ENCODE peak calls at places on chromosomes 7 and 10, in nine cellular contexts. One of them, this sample, is unnamed.

GRCh38 chr7:22660732-22661131 is 66.3 kb upstream of the IL6 start:
- DNase-seq in HepG2: peak; percentile 4
- DNase-seq in GM23338: peak; percentile 77
- DNase-seq in GM12878: no peak
- DNase-seq in K562: no peak
- DNase-seq in Panc1: no peak
- DNase-seq in HL-60: no peak
- DNase-seq in SK-N-SH: no peak
- DNase-seq in A549: no peak
- DNase-seq in this sample: no peak

GRCh38 chr7:71752171-71752935 is 620.4 kb downstream of the GALNT17 start:
- DNase-seq in K562: peak; percentile 81
- DNase-seq in GM23338: peak; percentile 91
- DNase-seq in GM12878: no peak
- DNase-seq in HL-60: no peak
- DNase-seq in SK-N-SH: peak; percentile 89
- DNase-seq in Panc1: no peak
- DNase-seq in A549: peak; percentile 38
- DNase-seq in HepG2: peak; percentile 4
- DNase-seq in this sample: no peak

GRCh38 chr10:49075743-49076142 is 39.6 kb downstream of the VSTM4 start:
- DNase-seq in A549: no peak
- DNase-seq in K562: no peak
- DNase-seq in GM12878: no peak
- DNase-seq in HL-60: no peak
- DNase-seq in Panc1: no peak
- DNase-seq in GM23338: no peak
- DNase-seq in SK-N-SH: no peak
- DNase-seq in HepG2: no peak
- DNase-seq in this sample: no peak

GRCh38 chr7:27168265-27168947 is 3.1 kb upstream of the HOXA9 start:
- DNase-seq in GM23338: peak; percentile 31
- DNase-seq in A549: no peak
- DNase-seq in HL-60: no peak
- DNase-seq in HepG2: no peak
- DNase-seq in K562: no peak
- DNase-seq in GM12878: no peak
- DNase-seq in SK-N-SH: peak; percentile 55
- DNase-seq in Panc1: no peak
- DNase-seq in this sample: no peak

GRCh38 chr10:125154529-125154928 is 5.8 kb downstream of the CTBP2 start:
- DNase-seq in Panc1: no peak
- DNase-seq in GM23338: no peak
- DNase-seq in A549: no peak
- DNase-seq in HepG2: no peak
- DNase-seq in HL-60: no peak
- DNase-seq in SK-N-SH: no peak
- DNase-seq in K562: peak; percentile 20
- DNase-seq in GM12878: no peak
- DNase-seq in this sample: no peak

GRCh38 chr10:121645696-121646095 is 47.5 kb upstream of the FGFR2 start:
- DNase-seq in GM12878: no peak
- DNase-seq in SK-N-SH: no peak
- DNase-seq in A549: no peak
- DNase-seq in HL-60: no peak
- DNase-seq in HepG2: no peak
- DNase-seq in K562: no peak
- DNase-seq in GM23338: no peak
- DNase-seq in Panc1: no peak
- DNase-seq in this sample: no peak

GRCh38 chr10:124068929-124069328 is 24.5 kb downstream of the CHST15 start:
- DNase-seq in GM12878: no peak
- DNase-seq in K562: no peak
- DNase-seq in HL-60: no peak
- DNase-seq in SK-N-SH: no peak
- DNase-seq in Panc1: no peak
- DNase-seq in A549: no peak
- DNase-seq in HepG2: no peak
- DNase-seq in GM23338: no peak
- DNase-seq in this sample: no peak

GRCh38 chr10:124998624-124999291 is 56.8 kb downstream of the ZRANB1 start:
- DNase-seq in GM12878: no peak
- DNase-seq in A549: no peak
- DNase-seq in HepG2: no peak
- DNase-seq in GM23338: no peak
- DNase-seq in Panc1: no peak
- DNase-seq in SK-N-SH: no peak
- DNase-seq in HL-60: no peak
- DNase-seq in K562: no peak
- DNase-seq in this sample: no peak

GRCh38 chr7:137482466-137482865 is 138.9 kb upstream of the PTN start:
- DNase-seq in HepG2: no peak
- DNase-seq in GM12878: no peak
- DNase-seq in K562: no peak
- DNase-seq in GM23338: no peak
- DNase-seq in HL-60: no peak
- DNase-seq in Panc1: no peak
- DNase-seq in A549: no peak
- DNase-seq in SK-N-SH: no peak
- DNase-seq in this sample: no peak

GRCh38 chr7:4797858-4798705 is 22.7 kb downstream of the AP5Z1 start:
- DNase-seq in HL-60: no peak
- DNase-seq in HepG2: peak; percentile 31
- DNase-seq in K562: peak; percentile 83
- DNase-seq in SK-N-SH: peak; percentile 97
- DNase-seq in GM12878: no peak
- DNase-seq in A549: peak; percentile 73
- DNase-seq in Panc1: peak; percentile 38
- DNase-seq in GM23338: peak; percentile 80
- DNase-seq in this sample: peak; percentile 16

GRCh38 chr10:128047337-128047736 is 78.9 kb downstream of the MKI67 start:
- DNase-seq in HepG2: no peak
- DNase-seq in GM23338: peak; percentile 71
- DNase-seq in GM12878: peak; percentile 63
- DNase-seq in SK-N-SH: no peak
- DNase-seq in K562: peak; percentile 27
- DNase-seq in HL-60: peak; percentile 92
- DNase-seq in Panc1: no peak
- DNase-seq in A549: no peak
- DNase-seq in this sample: peak; percentile 88

GRCh38 chr10:65903620-65904019 is 1022.2 kb upstream of the LRRTM3 start:
- DNase-seq in SK-N-SH: no peak
- DNase-seq in HepG2: no peak
- DNase-seq in K562: no peak
- DNase-seq in GM12878: no peak
- DNase-seq in GM23338: no peak
- DNase-seq in HL-60: no peak
- DNase-seq in Panc1: no peak
- DNase-seq in A549: no peak
- DNase-seq in this sample: no peak
- TF ChIP-seq REST in SK-N-SH: no peak
- TF ChIP-seq REST in HepG2: no peak
- TF ChIP-seq REST in K562: no peak
- TF ChIP-seq REST in GM12878: no peak
- TF ChIP-seq REST in GM23338: no peak
- TF ChIP-seq REST in HL-60: no peak
- TF ChIP-seq REST in Panc1: no peak
- TF ChIP-seq REST in A549: no peak
- TF ChIP-seq REST in this sample: no peak

DNA sequence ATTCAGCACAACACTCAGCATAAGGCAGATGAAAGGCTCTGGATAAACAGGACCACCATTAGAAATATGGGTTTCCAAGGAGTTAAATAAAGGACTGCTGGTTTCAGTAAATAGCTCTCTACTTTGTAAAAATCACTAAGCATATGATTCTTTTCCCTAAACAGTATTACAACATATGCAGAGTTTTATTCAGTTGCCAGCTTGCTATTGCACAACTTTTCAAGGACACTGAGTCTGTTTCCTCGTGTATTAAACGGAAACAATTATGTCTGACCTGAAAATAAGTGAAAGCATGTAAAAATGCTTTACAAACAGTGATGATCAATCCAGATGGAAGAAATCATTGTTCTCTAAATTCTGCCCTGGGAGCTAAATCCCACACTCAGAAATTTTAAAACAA is 23.7 kb upstream of the FZD1 start:
- DNase-seq in GM23338: no peak
- DNase-seq in HL-60: peak; percentile 50
- DNase-seq in SK-N-SH: no peak
- DNase-seq in A549: no peak
- DNase-seq in Panc1: no peak
- DNase-seq in HepG2: peak; percentile 32
- DNase-seq in GM12878: no peak
- DNase-seq in K562: no peak
- DNase-seq in this sample: no peak
- TF ChIP-seq REST in GM23338: no peak
- TF ChIP-seq REST in HL-60: no peak
- TF ChIP-seq REST in SK-N-SH: no peak
- TF ChIP-seq REST in A549: no peak
- TF ChIP-seq REST in Panc1: no peak
- TF ChIP-seq REST in HepG2: no peak
- TF ChIP-seq REST in GM12878: no peak
- TF ChIP-seq REST in K562: no peak
- TF ChIP-seq REST in this sample: no peak

GRCh38 chr7:129559564-129559963 is 52.0 kb upstream of the NRF1 start:
- DNase-seq in HL-60: no peak
- DNase-seq in K562: peak; percentile 87
- DNase-seq in GM12878: no peak
- DNase-seq in A549: no peak
- DNase-seq in HepG2: no peak
- DNase-seq in Panc1: no peak
- DNase-seq in SK-N-SH: no peak
- DNase-seq in GM23338: no peak
- DNase-seq in this sample: no peak

GRCh38 chr7:129557686-129558481 is 53.6 kb upstream of the NRF1 start:
- DNase-seq in SK-N-SH: no peak
- DNase-seq in Panc1: no peak
- DNase-seq in HL-60: no peak
- DNase-seq in HepG2: no peak
- DNase-seq in GM12878: no peak
- DNase-seq in K562: no peak
- DNase-seq in A549: no peak
- DNase-seq in GM23338: peak; percentile 57
- DNase-seq in this sample: no peak

GRCh38 chr7:129556607-129557120 is 54.3 kb downstream of the SMKR1 start:
- DNase-seq in HL-60: no peak
- DNase-seq in HepG2: peak; percentile 33
- DNase-seq in A549: no peak
- DNase-seq in K562: no peak
- DNase-seq in Panc1: no peak
- DNase-seq in SK-N-SH: no peak
- DNase-seq in GM12878: no peak
- DNase-seq in GM23338: no peak
- DNase-seq in this sample: no peak

GRCh38 chr7:129550673-129551360 is 48.5 kb downstream of the SMKR1 start:
- DNase-seq in GM12878: no peak
- DNase-seq in A549: no peak
- DNase-seq in K562: no peak
- DNase-seq in SK-N-SH: peak; percentile 80
- DNase-seq in Panc1: no peak
- DNase-seq in HepG2: no peak
- DNase-seq in GM23338: no peak
- DNase-seq in HL-60: no peak
- DNase-seq in this sample: no peak

DNA sequence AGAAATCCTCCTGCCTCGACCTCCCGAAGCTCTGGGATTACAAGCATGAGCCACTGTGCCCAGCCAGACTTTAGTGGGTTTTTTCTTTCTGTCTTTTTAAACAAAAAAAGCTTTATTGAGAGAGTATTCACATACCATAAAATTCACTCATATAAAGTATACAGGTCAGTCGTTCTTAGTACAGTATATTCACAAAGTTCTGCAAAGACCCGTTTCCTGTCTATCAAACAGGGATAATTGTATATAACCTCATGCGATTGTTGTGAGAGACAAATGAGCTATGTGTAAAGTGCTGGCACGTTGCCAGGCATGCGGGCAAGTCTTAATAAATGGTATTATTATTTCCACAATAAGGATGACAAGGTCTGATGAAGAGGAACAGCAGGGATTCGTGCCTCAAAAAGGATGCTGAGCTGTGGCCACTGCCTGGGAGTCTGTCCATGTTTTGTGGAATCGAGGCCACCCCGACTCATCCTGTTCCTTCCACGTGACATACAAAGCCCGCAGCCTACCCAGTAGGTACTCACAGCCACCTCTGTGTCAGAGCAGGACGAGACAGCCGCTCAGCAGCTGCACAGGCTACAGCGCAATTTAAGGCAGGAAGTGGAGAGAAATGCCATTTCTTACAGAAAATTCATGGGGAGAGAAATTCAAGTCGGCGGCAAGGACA is 51.7 kb downstream of the SMKR1 start:
- DNase-seq in HL-60: no peak
- DNase-seq in GM23338: no peak
- DNase-seq in Panc1: no peak
- DNase-seq in SK-N-SH: no peak
- DNase-seq in K562: no peak
- DNase-seq in A549: no peak
- DNase-seq in HepG2: no peak
- DNase-seq in GM12878: no peak
- DNase-seq in this sample: no peak
- TF ChIP-seq REST in HL-60: no peak
- TF ChIP-seq REST in GM23338: no peak
- TF ChIP-seq REST in Panc1: no peak
- TF ChIP-seq REST in SK-N-SH: no peak
- TF ChIP-seq REST in K562: no peak
- TF ChIP-seq REST in A549: no peak
- TF ChIP-seq REST in HepG2: no peak
- TF ChIP-seq REST in GM12878: no peak
- TF ChIP-seq REST in this sample: no peak

GRCh38 chr10:92593553-92594046 is 670 bp downstream of the KIF11 start:
- DNase-seq in GM23338: no peak
- DNase-seq in K562: peak; percentile 7
- DNase-seq in HL-60: no peak
- DNase-seq in Panc1: no peak
- DNase-seq in HepG2: no peak
- DNase-seq in A549: no peak
- DNase-seq in GM12878: no peak
- DNase-seq in SK-N-SH: no peak
- DNase-seq in this sample: no peak

GRCh38 chr10:92591550-92592140 is 1.3 kb upstream of the KIF11 start:
- DNase-seq in Panc1: peak; percentile 82
- DNase-seq in SK-N-SH: peak; percentile 87
- DNase-seq in A549: peak; percentile 77
- DNase-seq in HL-60: peak; percentile 84
- DNase-seq in K562: peak; percentile 70
- DNase-seq in GM12878: peak; percentile 75
- DNase-seq in GM23338: peak; percentile 96
- DNase-seq in HepG2: peak; percentile 74
- DNase-seq in this sample: peak; percentile 89

GRCh38 chr10:92594194-92594593 is 1.3 kb downstream of the KIF11 start:
- DNase-seq in K562: no peak
- DNase-seq in A549: no peak
- DNase-seq in SK-N-SH: no peak
- DNase-seq in Panc1: no peak
- DNase-seq in GM12878: no peak
- DNase-seq in GM23338: no peak
- DNase-seq in HL-60: no peak
- DNase-seq in HepG2: no peak
- DNase-seq in this sample: no peak

GRCh38 chr10:92592761-92593552 is at the start of gene KIF11:
- DNase-seq in GM12878: peak; percentile 88
- DNase-seq in Panc1: peak; percentile 93
- DNase-seq in SK-N-SH: peak; percentile 95
- DNase-seq in HL-60: peak; percentile 96
- DNase-seq in GM23338: peak; percentile 99
- DNase-seq in K562: peak; percentile 87
- DNase-seq in A549: peak; percentile 84
- DNase-seq in HepG2: peak; percentile 95
- DNase-seq in this sample: peak; percentile 93

GRCh38 chr10:92590623-92591549 is 2.0 kb upstream of the KIF11 start:
- DNase-seq in HL-60: peak; percentile 35
- DNase-seq in HepG2: peak; percentile 72
- DNase-seq in GM12878: no peak
- DNase-seq in K562: peak; percentile 71
- DNase-seq in Panc1: no peak
- DNase-seq in SK-N-SH: peak; percentile 59
- DNase-seq in GM23338: peak; percentile 72
- DNase-seq in A549: peak; percentile 49
- DNase-seq in this sample: peak; percentile 75
- TF ChIP-seq REST in HL-60: no peak
- TF ChIP-seq REST in HepG2: no peak
- TF ChIP-seq REST in GM12878: no peak
- TF ChIP-seq REST in K562: no peak
- TF ChIP-seq REST in Panc1: no peak
- TF ChIP-seq REST in SK-N-SH: no peak
- TF ChIP-seq REST in GM23338: no peak
- TF ChIP-seq REST in A549: no peak
- TF ChIP-seq REST in this sample: no peak

This sample was measured in HCT116.